ENCODE peak calls at places on chromosomes 2 and 18, in five cellular contexts. X, J, W, O and F are unnamed samples.

GRCh38 chr18:48002933-48003365 is 72.5 kb upstream of the SMAD2 start:
- DNase-seq in X (no peak), J (peak), W (no peak), O (peak), F (no peak)

GRCh38 chr2:52571380-52572347 is 1195.9 kb upstream of the CHAC2 start:
- DNase-seq in X (no peak), J (no peak), W (no peak), O (no peak), F (no peak)

GRCh38 chr18:11114653-11115052 is 34.7 kb downstream of the PIEZO2 start:
- DNase-seq in X (no peak), J (no peak), W (no peak), O (no peak), F (no peak)

GRCh38 chr2:3636586-3637310 is 21.3 kb upstream of the ALLC start:
- DNase-seq in X (no peak), J (no peak), W (no peak), O (no peak), F (no peak)

GRCh38 chr2:88188741-88189140 is 18.6 kb downstream of the THNSL2 start:
- DNase-seq in X (no peak), J (peak), W (no peak), O (no peak), F (no peak)

GRCh38 chr2:96109931-96110511 is 6.3 kb downstream of the ADRA2B start:
- DNase-seq in X (no peak), J (no peak), W (no peak), O (no peak), F (no peak)

GRCh38 chr18:35904389-35905037 is 68.0 kb upstream of the RMP24 start:
- DNase-seq in X (no peak), J (no peak), W (no peak), O (no peak), F (no peak)

GRCh38 chr18:70491734-70492348 is 203.0 kb downstream of the SOCS6 start:
- DNase-seq in X (no peak), J (peak), W (peak), O (no peak), F (peak)

GRCh38 chr18:23872701-23873550 is 141.6 kb upstream of the TTC39C start:
- DNase-seq in X (no peak), J (no peak), W (no peak), O (no peak), F (no peak)

GRCh38 chr2:238304116-238304515 is 15.7 kb upstream of the PER2 start:
- DNase-seq in X (no peak), J (no peak), W (no peak), O (no peak), F (no peak)

GRCh38 chr2:38722271-38723115 is 28.7 kb downstream of the SRSF7 start:
- DNase-seq in X (no peak), J (no peak), W (no peak), O (peak), F (no peak)

GRCh38 chr2:239380831-239381708 is 19.8 kb downstream of the HDAC4 start:
- DNase-seq in X (no peak), J (no peak), W (no peak), O (no peak), F (no peak)

GRCh38 chr2:145743016-145743415 is 1223.1 kb upstream of the ZEB2 start:
- DNase-seq in X (no peak), J (no peak), W (no peak), O (no peak), F (no peak)

GRCh38 chr2:101830555-101830954 is 133.0 kb downstream of the MAP4K4 start:
- DNase-seq in X (no peak), J (no peak), W (no peak), O (no peak), F (no peak)

GRCh38 chr2:236856856-236857616 is 228.7 kb upstream of the COPS8 start:
- DNase-seq in X (no peak), J (no peak), W (no peak), O (no peak), F (no peak)

GRCh38 chr2:192042126-192042525 is 152.6 kb downstream of the TMEFF2 start:
- DNase-seq in X (no peak), J (no peak), W (no peak), O (no peak), F (no peak)

GRCh38 chr2:215950009-215950408 is 63.3 kb downstream of the MREG start:
- DNase-seq in X (no peak), J (peak), W (no peak), O (no peak), F (peak)

GRCh38 chr2:149773006-149773405 is 185.4 kb upstream of the MMADHC start:
- DNase-seq in X (no peak), J (no peak), W (no peak), O (no peak), F (no peak)

GRCh38 chr18:12236141-12236540 is 18.0 kb upstream of the CIDEA start:
- DNase-seq in X (no peak), J (no peak), W (no peak), O (no peak), F (no peak)

GRCh38 chr2:794554-795244 is 117.5 kb upstream of the TMEM18 start:
- DNase-seq in X (no peak), J (no peak), W (no peak), O (peak), F (no peak)

GRCh38 chr2:135055182-135055786 is 3.2 kb downstream of the RAB3GAP1 start:
- DNase-seq in X (no peak), J (peak), W (no peak), O (no peak), F (no peak)

GRCh38 chr18:56139792-56140254 is 498.6 kb downstream of the TXNL1 start:
- DNase-seq in X (no peak), J (peak), W (no peak), O (peak), F (no peak)

GRCh38 chr2:85188852-85189251 is 55.7 kb downstream of the TCF7L1 start:
- DNase-seq in X (no peak), J (no peak), W (no peak), O (no peak), F (no peak)